ENCODE peak calls at places on chromosomes 6 and 20, in six cellular contexts. M, D, G, Y, B and Q are unnamed samples. For H3K36me3 and H3K4me1, the result is how much of the 10 kb centered on the place peaks cover.

GRCh38 chr6:129844118-129844891 is 16.8 kb downstream of the TMEM244 start:
- DNase-seq in Y (no peak), M (peak), D (no peak), G (peak), B (no peak), Q (peak)

GRCh38 chr6:11536795-11537194 is 754 bp upstream of the TMEM170B start:
- DNase-seq in M (no peak), Y (no peak), D (no peak), G (peak), B (no peak), Q (no peak)

GRCh38 chr6:30041821-30042220 is 19.2 kb upstream of the POLR1H start:
- DNase-seq in B (no peak), D (no peak), G (no peak), M (no peak), Y (no peak), Q (peak)

GRCh38 chr6:12886961-12887775 is 170.6 kb downstream of the PHACTR1 start:
- DNase-seq in D (no peak), G (no peak), B (no peak), M (peak), Y (no peak), Q (no peak)

GRCh38 chr20:61355585-61355984 is 103.5 kb downstream of the CDH4 start:
- DNase-seq in B (no peak), D (no peak), M (no peak), Y (no peak), G (no peak), Q (no peak)

GRCh38 chr6:26431258-26432162 is 8.8 kb upstream of the BTN3A3 start:
- DNase-seq in Y (no peak), D (no peak), M (no peak), G (no peak), B (no peak), Q (peak)

GRCh38 chr20:1232538-1233111 is 6.8 kb downstream of the RAD21L1 start:
- DNase-seq in Y (no peak), B (no peak), D (no peak), M (no peak), G (no peak), Q (no peak)

GRCh38 chr20:40958598-40958997 is 70.0 kb upstream of the TOP1 start:
- DNase-seq in B (no peak), Y (peak), D (no peak), M (peak), G (no peak), Q (no peak)

GRCh38 chr6:139149383-139149782 is 14.5 kb downstream of the HECA start:
- DNase-seq in D (no peak), G (no peak), M (no peak), Y (no peak), B (peak), Q (no peak)

GRCh38 chr6:158016571-158017383 is 35.1 kb downstream of the SYNJ2 start:
- DNase-seq in D (peak), Y (no peak), G (no peak), M (no peak), B (no peak), Q (no peak)

GRCh38 chr6:26043389-26044139 is 43.7 kb upstream of the HFE start:
- DNase-seq in D (peak), G (peak), Y (peak), B (peak), M (peak), Q (peak)

GRCh38 chr6:89528865-89529264 is 95.9 kb downstream of the ANKRD6 start:
- DNase-seq in D (no peak), M (no peak), G (no peak), B (no peak), Y (no peak), Q (no peak)

GRCh38 chr6:131807644-131808459 is at the start of gene ENPP1:
- DNase-seq in B (peak), M (peak), G (peak), D (peak), Y (peak), Q (peak)

GRCh38 chr6:3328796-3329195 is 70.0 kb downstream of the PSMG4 start:
- DNase-seq in Y (no peak), G (no peak), B (peak), M (no peak), D (no peak), Q (no peak)

GRCh38 chr6:134177753-134178229 is 125.4 kb upstream of the SLC2A12 start:
- DNase-seq in M (no peak), D (no peak), G (no peak), Y (no peak), B (no peak), Q (peak)

GRCh38 chr20:19322061-19322985 is 109.9 kb downstream of the SLC24A3 start:
- DNase-seq in D (no peak), G (no peak), M (no peak), Y (peak), B (no peak), Q (no peak)

GRCh38 chr6:46184114-46184513 is 13.3 kb upstream of the ENPP5 start:
- DNase-seq in G (no peak), M (peak), D (no peak), B (no peak), Y (no peak), Q (peak)

GRCh38 chr6:163645560-163645959 is 231.0 kb downstream of the QKI start:
- DNase-seq in B (no peak), G (no peak), Y (no peak), D (no peak), M (no peak), Q (no peak)

GRCh38 chr20:62595491-62595890 is 46.8 kb upstream of the SLCO4A1 start:
- DNase-seq in D (peak), Y (no peak), B (peak), M (peak), G (no peak), Q (peak)

GRCh38 chr6:166625356-166625755 is 1.7 kb downstream of the RPS6KA2 start:
- DNase-seq in D (no peak), M (peak), G (no peak), Y (no peak), B (no peak), Q (peak)

GRCh38 chr6:107310362-107310761 is 149.0 kb downstream of the PDSS2 start:
- DNase-seq in Y (no peak), D (no peak), G (no peak), M (no peak), B (no peak), Q (no peak)

GRCh38 chr6:157531169-157531985 is 150.4 kb downstream of the ZDHHC14 start:
- DNase-seq in M (no peak), Y (no peak), B (no peak), G (no peak), D (peak), Q (no peak)

DNA sequence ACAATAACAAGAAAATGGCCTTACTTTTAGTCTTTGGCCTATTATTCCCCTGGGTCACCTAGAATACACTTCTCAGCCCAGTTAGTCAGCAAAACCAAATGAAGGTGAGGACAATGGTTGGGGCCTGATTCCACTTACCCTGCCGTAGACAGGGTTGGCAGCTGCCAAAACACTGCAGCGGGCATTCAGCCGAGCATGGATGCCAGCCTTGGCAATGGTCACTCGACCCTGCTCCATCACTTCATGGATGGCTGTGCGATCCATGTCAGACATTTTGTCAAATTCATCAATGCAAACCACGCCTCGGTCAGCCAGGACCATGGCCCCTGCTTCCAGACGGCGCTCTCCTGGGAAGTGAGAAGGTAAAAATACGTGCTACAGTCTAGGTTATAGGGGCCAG is 8.4 kb downstream of the MCM3 start:
- DNase-seq in M (no peak), D (no peak), Y (peak), G (no peak), B (no peak), Q (no peak)
- H3K36me3 ChIP-seq in M (half or more), D (under half), Y (half or more), G (half or more), B (under half), Q (half or more)

DNA sequence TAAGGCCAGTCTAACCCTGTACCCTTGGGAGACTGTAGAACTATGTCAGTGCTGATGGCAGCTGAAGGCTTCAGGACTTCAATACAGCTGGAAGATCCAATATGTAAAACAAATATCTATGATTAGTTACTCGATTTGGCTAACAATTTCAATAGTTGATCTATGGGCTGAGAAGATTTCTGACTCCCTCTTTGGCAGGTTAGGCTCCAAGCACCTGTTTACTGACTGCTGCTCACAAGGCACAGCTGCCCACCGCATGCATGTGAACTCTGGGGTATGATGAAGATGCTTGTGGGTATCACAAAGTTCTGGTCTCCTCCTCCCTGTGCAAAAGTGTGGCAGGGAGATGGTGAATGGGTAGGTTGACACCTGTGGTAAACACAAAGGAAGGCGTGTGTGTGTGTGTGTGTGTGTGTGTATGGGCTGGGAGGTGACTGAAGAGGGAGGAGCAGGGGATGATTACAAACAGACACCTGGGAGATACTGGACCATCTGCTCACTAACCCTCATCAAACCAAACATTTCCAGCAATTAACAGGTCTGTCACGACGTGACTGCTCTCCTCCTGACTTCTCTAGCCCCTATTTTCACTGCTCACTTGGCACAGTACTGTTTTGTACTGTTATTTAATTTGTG is 18.1 kb downstream of the ELMO2 start:
- DNase-seq in Y (no peak), B (no peak), M (no peak), G (no peak), D (no peak), Q (no peak)
- H3K4me3 ChIP-seq in Y (no peak), B (no peak), M (no peak), G (no peak), D (no peak), Q (no peak)

GRCh38 chr20:50115041-50115512 is 2.1 kb upstream of the UBE2V1 start:
- DNase-seq in B (no peak), M (no peak), G (no peak), Y (no peak), D (no peak), Q (no peak)

GRCh38 chr20:50112512-50113419 is at the start of gene UBE2V1:
- DNase-seq in Y (peak), M (peak), G (peak), D (peak), B (peak), Q (peak)

GRCh38 chr20:50111829-50112495 is 988 bp downstream of the UBE2V1 start:
- DNase-seq in M (no peak), G (no peak), Y (no peak), B (no peak), D (no peak), Q (no peak)

GRCh38 chr20:50115591-50116367 is 2.8 kb upstream of the UBE2V1 start:
- DNase-seq in M (peak), D (peak), Y (peak), B (peak), G (peak), Q (peak)

DNA sequence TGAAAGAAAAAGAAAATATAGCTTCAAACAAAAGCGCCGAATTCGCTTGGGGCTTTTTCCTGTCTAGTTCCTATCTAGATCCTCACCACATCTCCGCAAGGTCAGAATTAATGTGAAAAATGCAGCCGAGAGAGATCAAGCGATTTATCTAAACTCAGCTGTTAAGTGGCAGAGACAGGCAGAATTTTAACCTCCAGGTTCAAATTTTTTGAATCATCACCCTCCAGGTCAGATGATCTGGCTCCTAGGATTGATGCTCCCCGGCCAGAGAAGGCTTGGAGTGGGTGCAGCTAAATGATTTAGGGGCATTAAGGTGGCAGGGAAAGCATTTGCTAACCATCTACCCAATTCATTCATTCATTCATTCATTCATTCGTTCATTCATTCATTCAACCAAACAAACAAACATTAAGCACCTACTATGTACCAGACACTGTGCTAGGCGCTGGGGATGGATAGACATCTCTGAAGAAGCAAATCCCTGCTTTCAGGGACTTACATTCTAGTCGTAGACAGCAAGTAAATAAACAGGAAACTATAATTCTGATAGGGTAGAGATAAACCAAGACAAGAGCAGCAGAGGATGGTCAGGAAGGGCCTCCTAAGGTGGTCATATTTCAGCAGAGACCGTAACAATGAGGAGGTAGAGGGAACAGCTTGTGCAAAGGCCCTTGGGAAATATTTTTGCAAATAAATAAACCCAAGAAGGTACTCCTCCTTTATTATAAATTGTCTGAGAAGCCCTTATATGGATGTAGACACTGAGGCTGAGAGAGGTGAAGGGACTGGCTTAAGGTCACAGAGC is 672 bp upstream of the UBE2V1 start:
- DNase-seq in B (no peak), G (no peak), Y (no peak), D (no peak), M (no peak), Q (no peak)
- H3K4me1 ChIP-seq in B (under half), G (under half), Y (under half), D (under half), M (half or more), Q (half or more)

GRCh38 chr6:44102527-44102926 is 24.7 kb downstream of the MRPL14 start:
- DNase-seq in Y (no peak), B (no peak), D (no peak), G (no peak), M (no peak), Q (no peak)

GRCh38 chr6:44104661-44105060 is 22.6 kb downstream of the MRPL14 start:
- DNase-seq in M (no peak), B (peak), Y (no peak), G (no peak), D (peak), Q (no peak)

GRCh38 chr6:44105993-44106740 is 21.1 kb downstream of the MRPL14 start:
- DNase-seq in B (no peak), Y (no peak), D (no peak), G (no peak), M (no peak), Q (no peak)

GRCh38 chr6:44107017-44107416 is 20.2 kb downstream of the MRPL14 start:
- DNase-seq in G (no peak), D (no peak), B (no peak), M (no peak), Y (no peak), Q (no peak)

GRCh38 chr6:44105146-44105545 is 22.1 kb downstream of the MRPL14 start:
- DNase-seq in M (no peak), B (no peak), Y (no peak), G (no peak), D (no peak), Q (no peak)
- H3K36me3 ChIP-seq in M (under half), B (under half), Y (under half), G (half or more), D (under half), Q (under half)

DNA sequence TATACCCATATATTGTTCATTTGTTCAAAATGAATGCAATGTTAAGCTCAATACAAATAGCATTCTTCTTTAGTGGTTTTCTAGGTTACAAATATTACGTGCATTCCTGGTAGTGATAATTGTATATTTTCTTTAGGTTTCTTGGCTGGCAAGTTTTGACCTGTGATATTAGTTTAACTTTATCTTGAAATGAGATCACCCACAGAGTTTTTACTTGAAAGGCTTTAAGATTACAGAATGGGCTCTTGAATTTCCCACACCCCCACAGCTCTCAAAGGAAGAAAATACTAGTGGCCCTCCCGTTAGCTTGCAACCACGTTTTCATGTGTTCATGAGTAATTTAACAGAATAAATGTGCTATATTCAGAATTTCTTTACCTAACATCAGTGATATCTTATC is 1315.5 kb upstream of the GJE1 start:
- DNase-seq in B (no peak), M (no peak), Y (no peak), D (no peak), G (no peak), Q (no peak)
- H3K4me3 ChIP-seq in B (no peak), M (no peak), Y (no peak), D (no peak), G (no peak), Q (no peak)